ENCODE peak calls at places on chromosome 11, in five cellular contexts. A, V, X, W and Z are unnamed samples.

GRCh38 chr11:134032501-134033091 is 36.3 kb upstream of the JAM3 start:
- DNase-seq in A (no peak), V (no peak), X (no peak), W (no peak), Z (no peak)

GRCh38 chr11:116412118-116412889 is 360.5 kb downstream of the BUD13 start:
- DNase-seq in A (no peak), V (no peak), X (no peak), W (no peak), Z (no peak)

GRCh38 chr11:67584205-67584880 is 731 bp downstream of the GSTP1 start:
- DNase-seq in A (peak; percentile 59), V (no peak), X (peak; percentile 73), W (peak; percentile 65), Z (no peak)

GRCh38 chr11:133191931-133192330 is 340.4 kb downstream of the OPCML start:
- DNase-seq in A (no peak), V (no peak), X (no peak), W (no peak), Z (no peak)

GRCh38 chr11:27409060-27409459 is 46.0 kb upstream of the CCDC34 start:
- DNase-seq in A (no peak), V (no peak), X (no peak), W (no peak), Z (no peak)

GRCh38 chr11:95507794-95508193 is 276.8 kb upstream of the SESN3 start:
- DNase-seq in A (no peak), V (no peak), X (no peak), W (peak; percentile 21), Z (no peak)

GRCh38 chr11:1207451-1208360 is 15.2 kb upstream of the MUC5B start:
- DNase-seq in A (no peak), V (no peak), X (no peak), W (no peak), Z (no peak)

GRCh38 chr11:132623496-132623895 is 908.8 kb downstream of the OPCML start:
- DNase-seq in A (no peak), V (no peak), X (no peak), W (no peak), Z (no peak)

GRCh38 chr11:33089776-33090175 is 50.4 kb downstream of the TCP11L1 start:
- DNase-seq in A (no peak), V (no peak), X (no peak), W (no peak), Z (no peak)

GRCh38 chr11:46597609-46598219 is 3.9 kb upstream of the AMBRA1 start:
- DNase-seq in A (no peak), V (no peak), X (no peak), W (no peak), Z (no peak)

DNA sequence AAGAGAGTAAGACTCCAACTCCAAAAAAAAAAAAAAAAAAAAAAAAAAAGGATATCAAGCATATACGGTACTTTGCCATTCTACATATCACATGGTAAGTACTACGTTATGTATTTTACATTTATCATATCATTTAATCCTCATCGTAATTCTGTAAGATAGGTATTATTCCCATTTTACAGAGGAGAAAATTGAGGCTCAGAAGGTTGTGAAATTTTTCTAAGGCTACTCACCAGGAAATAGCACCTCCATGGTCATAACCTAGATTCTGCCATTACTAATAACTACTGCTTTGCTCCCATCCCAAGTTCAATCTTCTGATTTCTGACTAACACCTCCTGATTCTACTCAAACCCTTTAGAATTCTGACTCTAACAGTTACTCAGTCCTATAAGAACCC is 138.0 kb downstream of the FCHSD2 start:
- DNase-seq in A (no peak), V (no peak), X (no peak), W (no peak), Z (no peak)
- H3K4me1 ChIP-seq in A (no peaks in the 10 kb centered on the region), V (peaks cover 30% of the 10 kb centered on the region), X (no peaks in the 10 kb centered on the region), W (no peaks in the 10 kb centered on the region), Z (no peaks in the 10 kb centered on the region)

GRCh38 chr11:128196235-128196634 is 391.1 kb downstream of the ETS1 start:
- DNase-seq in A (no peak), V (no peak), X (no peak), W (no peak), Z (no peak)

GRCh38 chr11:128193633-128194032 is 393.7 kb downstream of the ETS1 start:
- DNase-seq in A (no peak), V (no peak), X (no peak), W (no peak), Z (no peak)

GRCh38 chr11:128195057-128195751 is 392.2 kb downstream of the ETS1 start:
- DNase-seq in A (no peak), V (no peak), X (no peak), W (no peak), Z (no peak)

GRCh38 chr11:128195756-128196155 is 391.6 kb downstream of the ETS1 start:
- DNase-seq in A (no peak), V (no peak), X (no peak), W (no peak), Z (no peak)

GRCh38 chr11:128194226-128194625 is 393.1 kb downstream of the ETS1 start:
- DNase-seq in A (no peak), V (no peak), X (no peak), W (no peak), Z (no peak)
- H3K27ac ChIP-seq in A (no peak overlapping the region), V (no peak overlapping the region), X (no peak overlapping the region), W (no peak overlapping the region), Z (no peak overlapping the region)

DNA sequence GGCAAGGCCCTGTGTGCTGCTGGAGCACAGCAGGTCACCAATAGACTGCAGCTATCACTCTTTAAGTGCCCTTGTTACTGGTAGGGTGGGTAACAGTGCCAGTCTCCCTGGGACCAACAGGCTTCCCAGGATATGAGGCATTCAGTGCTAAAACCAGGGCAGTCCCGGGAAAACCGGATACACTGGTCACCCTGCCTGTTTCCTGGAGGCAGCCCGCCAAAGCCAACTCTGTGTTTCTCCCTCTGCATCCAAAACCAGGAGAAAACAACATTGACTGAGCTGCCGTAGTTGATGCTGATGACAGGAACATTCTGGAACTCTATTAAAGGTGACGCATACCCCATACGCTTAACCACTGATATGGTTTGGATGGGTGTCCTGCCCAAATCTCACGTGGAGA is 149.1 kb downstream of the SHANK2 start:
- DNase-seq in A (no peak), V (no peak), X (no peak), W (no peak), Z (no peak)
- H3K4me2 ChIP-seq in A (no peak overlapping the region), V (no peak overlapping the region), X (no peak overlapping the region), W (no peak overlapping the region), Z (no peak overlapping the region)

GRCh38 chr11:117719480-117719879 is 77.5 kb downstream of the DSCAML1 start:
- DNase-seq in A (no peak), V (no peak), X (no peak), W (no peak), Z (no peak)

GRCh38 chr11:117717485-117718314 is 79.3 kb downstream of the DSCAML1 start:
- DNase-seq in A (no peak), V (peak; percentile 51), X (peak; percentile 35), W (peak; percentile 75), Z (no peak)

GRCh38 chr11:117722074-117722473 is 74.9 kb downstream of the DSCAML1 start:
- DNase-seq in A (no peak), V (no peak), X (no peak), W (no peak), Z (no peak)

GRCh38 chr11:117716652-117717440 is 80.2 kb downstream of the DSCAML1 start:
- DNase-seq in A (no peak), V (no peak), X (no peak), W (no peak), Z (no peak)

DNA sequence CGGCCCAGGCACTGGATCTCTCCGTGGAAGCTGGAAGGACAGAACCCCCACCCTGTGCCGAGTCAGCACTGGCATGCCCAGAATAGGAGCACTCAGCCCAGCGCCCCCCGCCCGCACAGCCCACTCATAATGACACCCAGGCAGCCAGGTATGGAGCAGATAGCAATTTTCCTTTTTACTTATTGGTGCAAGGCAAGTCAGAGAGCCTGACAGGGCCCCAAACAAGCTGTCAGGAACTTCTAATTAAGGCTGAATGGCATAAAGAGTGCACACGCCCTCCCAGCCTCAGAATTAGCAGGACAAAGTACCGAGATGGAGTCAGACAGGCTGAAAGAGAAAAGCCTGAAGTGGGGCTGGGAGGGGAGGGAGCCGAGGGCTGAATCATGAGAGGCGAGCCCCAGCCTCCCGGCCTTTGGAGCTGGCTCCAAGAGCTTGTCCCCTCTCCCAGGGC is 76.9 kb downstream of the DSCAML1 start:
- DNase-seq in A (no peak), V (no peak), X (peak; percentile 81), W (peak; percentile 69), Z (peak; percentile 78)
- H3K4me1 ChIP-seq in A (no peaks in the 10 kb centered on the region), V (peaks cover 35% of the 10 kb centered on the region), X (peaks cover 50% of the 10 kb centered on the region), W (peaks cover 49% of the 10 kb centered on the region), Z (peaks cover 9% of the 10 kb centered on the region)

GRCh38 chr11:84056696-84057095 is 770.5 kb upstream of the CCDC90B start:
- DNase-seq in A (no peak), V (no peak), X (no peak), W (no peak), Z (no peak)
- H3K27ac ChIP-seq in A (no peak overlapping the region), V (no peak overlapping the region), X (no peak overlapping the region), W (no peak overlapping the region), Z (no peak overlapping the region)

DNA sequence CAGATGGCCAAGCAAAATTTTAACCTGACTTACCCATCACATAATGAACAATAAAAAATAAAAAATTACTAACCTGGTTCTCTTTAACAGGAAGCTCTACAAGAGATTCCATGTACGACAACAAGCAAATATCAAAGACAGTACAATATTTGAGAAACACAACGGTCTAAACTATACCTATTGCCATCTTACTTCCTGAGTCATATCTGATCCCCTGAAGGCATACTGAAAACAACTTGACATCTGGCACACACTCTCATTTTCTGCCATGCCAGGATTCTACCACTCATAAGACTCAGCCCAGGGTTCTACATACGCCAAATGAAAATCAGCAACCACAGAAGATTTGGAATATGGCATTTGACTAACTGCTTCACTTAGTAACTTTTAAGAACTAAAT is 13.8 kb downstream of the DENND5A start:
- DNase-seq in A (peak; percentile 7), V (no peak), X (no peak), W (no peak), Z (no peak)
- H3K4me2 ChIP-seq in A (no peak overlapping the region), V (no peak overlapping the region), X (no peak overlapping the region), W (no peak overlapping the region), Z (no peak overlapping the region)

DNA sequence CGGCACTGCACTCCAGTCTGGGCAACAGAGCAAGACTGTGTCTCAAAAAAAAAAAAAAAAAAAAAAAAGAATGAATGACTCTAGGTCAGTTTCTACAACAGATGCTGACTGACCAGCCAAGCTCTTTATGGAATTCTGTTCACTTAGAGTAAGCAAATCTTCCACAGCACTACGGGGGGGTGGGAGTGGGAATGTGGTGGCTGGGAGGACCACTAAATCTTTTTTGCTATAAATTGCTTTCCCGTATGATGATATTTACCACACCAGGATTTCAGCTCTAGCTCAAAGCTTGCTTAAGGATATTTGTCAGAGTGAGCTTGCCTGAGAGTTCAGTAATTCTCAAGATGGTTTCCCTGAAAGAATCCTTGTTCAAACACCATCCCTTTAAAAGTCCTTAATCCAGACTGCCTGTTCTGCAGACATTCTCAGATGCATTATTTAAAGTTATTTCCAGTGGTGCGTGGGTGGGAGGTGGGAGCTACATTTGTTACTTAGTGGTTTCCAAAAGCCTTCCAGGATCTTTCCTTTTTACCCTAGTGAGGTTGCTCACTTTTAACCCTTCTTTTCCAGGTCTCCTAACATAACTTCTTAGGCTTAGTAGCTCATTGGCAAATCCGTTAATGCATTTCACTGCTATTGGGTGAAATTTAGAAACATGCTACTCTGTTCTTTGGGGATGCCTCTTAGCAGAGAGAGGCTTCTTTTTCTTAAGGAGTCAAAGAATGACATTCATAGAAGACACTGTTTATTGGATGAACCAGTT is 65.9 kb downstream of the UBASH3B start:
- DNase-seq in A (no peak), V (no peak), X (no peak), W (no peak), Z (no peak)
- H3K4me1 ChIP-seq in A (peaks cover 43% of the 10 kb centered on the region), V (peaks cover 49% of the 10 kb centered on the region), X (peaks cover 10% of the 10 kb centered on the region), W (peaks cover 8% of the 10 kb centered on the region), Z (peaks cover 20% of the 10 kb centered on the region)